ENCODE peak calls at places on chromosomes 13 and 19, in nine cellular contexts. P, I, T, X, Y, H, W, U and J are unnamed samples.

GRCh38 chr13:110560606-110561334 is 752 bp downstream of the RAB20 start:
- DNase-seq in P (peak; percentile 49), I (peak; percentile 34), T (no peak), X (peak; percentile 51), Y (peak; percentile 25), H (no peak), W (peak; percentile 55), U (peak; percentile 42), J (no peak)

GRCh38 chr19:52007436-52007804 is 591 bp downstream of the ZNF615 start:
- DNase-seq in P (no peak), I (peak; percentile 52), T (no peak), X (no peak), Y (peak; percentile 13), H (no peak), W (no peak), U (peak; percentile 20), J (no peak)

GRCh38 chr13:43783820-43784219 is 3.0 kb downstream of the ENOX1 start:
- DNase-seq in P (no peak), I (no peak), T (no peak), X (peak; percentile 26), Y (peak; percentile 9), H (no peak), W (peak; percentile 65), U (peak; percentile 12), J (no peak)

GRCh38 chr13:34719060-34719875 is 222.8 kb upstream of the NBEA start:
- DNase-seq in P (no peak), I (no peak), T (no peak), X (no peak), Y (no peak), H (no peak), W (no peak), U (no peak), J (no peak)

GRCh38 chr13:80297094-80297493 is 43.8 kb downstream of the SPRY2 start:
- DNase-seq in P (no peak), I (no peak), T (no peak), X (no peak), Y (no peak), H (no peak), W (no peak), U (no peak), J (no peak)

GRCh38 chr19:40801449-40802299 is 2.7 kb downstream of the EGLN2 start:
- DNase-seq in P (no peak), I (no peak), T (no peak), X (no peak), Y (no peak), H (no peak), W (no peak), U (no peak), J (no peak)

GRCh38 chr19:50933640-50934039 is 19.2 kb downstream of the KLK5 start:
- DNase-seq in P (no peak), I (no peak), T (no peak), X (peak; percentile 21), Y (peak; percentile 50), H (no peak), W (peak; percentile 24), U (no peak), J (no peak)

GRCh38 chr13:112965573-112966115 is 3.4 kb upstream of the MCF2L start:
- DNase-seq in P (no peak), I (no peak), T (no peak), X (no peak), Y (no peak), H (no peak), W (no peak), U (no peak), J (no peak)

GRCh38 chr13:48950507-48950886 is 25.2 kb upstream of the FNDC3A start:
- DNase-seq in P (peak; percentile 23), I (no peak), T (no peak), X (no peak), Y (no peak), H (no peak), W (peak; percentile 18), U (no peak), J (no peak)

GRCh38 chr19:14772995-14773394 is 5.4 kb downstream of the ADGRE2 start:
- DNase-seq in P (no peak), I (no peak), T (no peak), X (no peak), Y (no peak), H (no peak), W (no peak), U (no peak), J (no peak)

GRCh38 chr19:49301165-49301865 is 23.7 kb downstream of the SLC6A16 start:
- DNase-seq in P (peak; percentile 23), I (peak; percentile 40), T (peak; percentile 53), X (peak; percentile 66), Y (peak; percentile 78), H (peak; percentile 84), W (peak; percentile 57), U (peak; percentile 75), J (peak; percentile 58)

GRCh38 chr13:79500829-79501228 is 19.9 kb downstream of the NDFIP2 start:
- DNase-seq in P (no peak), I (no peak), T (no peak), X (no peak), Y (no peak), H (no peak), W (no peak), U (no peak), J (no peak)